ENCODE peak calls at places on chromosomes 13 and 19, in ten cellular contexts. W, V, Q, S, K, I, T, B, A and J are unnamed samples.

GRCh38 chr19:49210108-49210900 is 52.7 kb downstream of the TRPM4 start:
- DNase-seq in B (peak; percentile 70), I (peak; percentile 17), A (peak; percentile 69), W (peak; percentile 21), V (peak; percentile 9), T (peak; percentile 49), S (peak; percentile 30), K (peak; percentile 32), Q (peak; percentile 42), J (peak; percentile 44)

GRCh38 chr13:75550159-75550567 is 572 bp downstream of the UCHL3 start:
- DNase-seq in W (no peak), B (no peak), T (peak; percentile 57), V (no peak), K (no peak), S (peak; percentile 36), Q (peak; percentile 45), A (peak; percentile 23), I (peak; percentile 82), J (no peak)

GRCh38 chr19:39845621-39846175 is 481 bp downstream of the FBL start:
- DNase-seq in W (no peak), S (no peak), A (no peak), Q (peak; percentile 32), K (no peak), V (no peak), T (no peak), I (peak; percentile 34), B (no peak), J (no peak)

GRCh38 chr13:54536112-54536511 is 1507.5 kb downstream of the OLFM4 start:
- DNase-seq in V (no peak), S (no peak), I (peak; percentile 18), T (no peak), W (no peak), A (peak; percentile 0), K (no peak), B (no peak), Q (no peak), J (no peak)

GRCh38 chr13:113791226-113791625 is 32.2 kb downstream of the TMEM255B start:
- DNase-seq in K (no peak), Q (no peak), S (no peak), W (no peak), A (no peak), B (no peak), V (no peak), T (no peak), I (no peak), J (no peak)

GRCh38 chr19:46856062-46857022 is 4.5 kb upstream of the ARHGAP35 start:
- DNase-seq in K (peak; percentile 83), B (peak; percentile 99), Q (peak; percentile 93), A (peak; percentile 96), W (peak; percentile 87), I (peak; percentile 97), S (peak; percentile 91), T (peak; percentile 96), V (peak; percentile 90), J (peak; percentile 82)

GRCh38 chr13:109126973-109127615 is 497.7 kb downstream of the MYO16 start:
- DNase-seq in S (no peak), K (no peak), B (no peak), W (no peak), V (no peak), T (no peak), Q (no peak), I (no peak), A (no peak), J (no peak)

GRCh38 chr13:41286370-41286769 is 23.0 kb upstream of the MTRF1 start:
- DNase-seq in V (no peak), I (no peak), Q (no peak), S (no peak), K (no peak), B (no peak), A (no peak), T (no peak), W (no peak), J (no peak)

GRCh38 chr19:12799723-12800343 is 1.8 kb downstream of the PRDX2 start:
- DNase-seq in B (no peak), T (no peak), K (no peak), S (no peak), V (no peak), W (no peak), Q (no peak), A (no peak), I (no peak), J (no peak)

GRCh38 chr19:43555185-43555770 is 20.0 kb downstream of the XRCC1 start:
- DNase-seq in Q (peak; percentile 85), V (peak; percentile 59), A (peak; percentile 78), B (peak; percentile 61), T (peak; percentile 71), S (peak; percentile 63), W (peak; percentile 65), I (peak; percentile 81), K (peak; percentile 56), J (peak; percentile 77)

GRCh38 chr13:110306340-110306959 is 507 bp downstream of the COL4A1 start:
- DNase-seq in V (no peak), A (no peak), I (peak; percentile 18), W (no peak), B (no peak), Q (no peak), K (no peak), T (peak; percentile 68), S (no peak), J (no peak)

GRCh38 chr19:32595491-32595890 is 14.5 kb downstream of the PDCD5 start:
- DNase-seq in Q (no peak), S (no peak), T (no peak), I (no peak), B (no peak), K (no peak), V (no peak), A (no peak), W (no peak), J (no peak)

GRCh38 chr13:73717632-73718031 is 416.6 kb downstream of the KLF12 start:
- DNase-seq in Q (no peak), K (no peak), I (no peak), S (peak; percentile 58), T (peak; percentile 39), B (no peak), W (no peak), A (no peak), V (no peak), J (no peak)

GRCh38 chr19:4067396-4068057 is 828 bp upstream of the ZBTB7A start:
- DNase-seq in B (peak; percentile 56), A (no peak), V (no peak), K (no peak), Q (no peak), I (no peak), S (peak; percentile 70), T (no peak), W (no peak), J (no peak)

GRCh38 chr13:30829145-30829544 is 76.9 kb upstream of the MEDAG start:
- DNase-seq in A (peak; percentile 37), V (no peak), B (no peak), W (no peak), S (no peak), Q (no peak), K (no peak), T (no peak), I (peak; percentile 92), J (no peak)

GRCh38 chr19:10691178-10691881 is 9.9 kb upstream of the QTRT1 start:
- DNase-seq in Q (no peak), A (no peak), S (no peak), V (no peak), I (no peak), T (no peak), W (no peak), K (no peak), B (no peak), J (no peak)

GRCh38 chr13:83298636-83299035 is 583.6 kb downstream of the SLITRK1 start:
- DNase-seq in I (no peak), A (no peak), Q (no peak), B (no peak), S (no peak), K (no peak), T (no peak), W (no peak), V (no peak), J (no peak)

GRCh38 chr19:41588497-41589209 is 12.7 kb downstream of the CEACAM21 start:
- DNase-seq in S (no peak), W (no peak), A (peak; percentile 44), I (peak; percentile 56), Q (no peak), B (no peak), K (no peak), T (peak; percentile 15), V (no peak), J (no peak)

GRCh38 chr19:27861411-27861975 is 1351.5 kb downstream of the UQCRFS1 start:
- DNase-seq in Q (no peak), A (no peak), B (no peak), T (no peak), K (no peak), W (no peak), V (no peak), I (no peak), S (no peak), J (no peak)

GRCh38 chr13:111474136-111475002 is 153.9 kb downstream of the TEX29 start:
- DNase-seq in T (peak; percentile 57), S (no peak), V (no peak), W (no peak), K (no peak), Q (no peak), A (peak; percentile 31), B (no peak), I (peak; percentile 52), J (no peak)

GRCh38 chr13:26213345-26213744 is 8.8 kb downstream of the RNF6 start:
- DNase-seq in T (no peak), K (no peak), B (no peak), Q (no peak), I (no peak), A (no peak), W (no peak), V (no peak), S (no peak), J (no peak)

GRCh38 chr13:99528547-99528946 is 27.3 kb downstream of the TM9SF2 start:
- DNase-seq in S (no peak), T (peak; percentile 13), B (no peak), A (peak; percentile 19), Q (no peak), V (no peak), K (no peak), I (peak; percentile 21), W (no peak), J (no peak)

GRCh38 chr13:50631041-50631440 is 212.5 kb downstream of the DLEU7 start:
- DNase-seq in V (no peak), T (no peak), I (no peak), Q (no peak), B (no peak), W (no peak), A (no peak), K (no peak), S (no peak), J (no peak)

GRCh38 chr19:16297575-16298178 is 26.9 kb upstream of the KLF2 start:
- DNase-seq in S (no peak), Q (no peak), K (no peak), T (no peak), I (no peak), V (no peak), W (no peak), A (no peak), B (no peak), J (no peak)

GRCh38 chr19:38842439-38843174 is 7.2 kb downstream of the HNRNPL start:
- DNase-seq in K (peak; percentile 21), S (peak; percentile 62), T (no peak), W (peak; percentile 50), I (no peak), B (peak; percentile 43), Q (peak; percentile 64), A (peak; percentile 23), V (peak; percentile 39), J (no peak)

GRCh38 chr13:113947321-113948033 is 26.4 kb downstream of the C13orf46 start:
- DNase-seq in V (no peak), W (no peak), Q (no peak), S (no peak), K (no peak), A (peak; percentile 32), I (peak; percentile 62), T (peak; percentile 64), B (peak; percentile 84), J (no peak)

GRCh38 chr13:47239025-47239424 is 342.2 kb upstream of the HTR2A start:
- DNase-seq in Q (no peak), K (no peak), W (no peak), V (no peak), A (no peak), B (no peak), S (no peak), I (no peak), T (no peak), J (no peak)

GRCh38 chr19:4606921-4607678 is 32.2 kb upstream of the TNFAIP8L1 start:
- DNase-seq in W (no peak), B (peak; percentile 69), K (no peak), S (no peak), Q (no peak), I (no peak), A (no peak), V (no peak), T (peak; percentile 28), J (no peak)